ENCODE peak calls at places on chromosomes 7 and 10, in seven cellular contexts. Y, U, H, K, T, G and Z are unnamed samples.

GRCh38 chr7:151940048-151940845 is 16.0 kb upstream of the GALNTL5 start:
- DNase-seq in G (no peak), U (peak; percentile 72), K (peak; percentile 37), T (peak; percentile 68), Y (peak; percentile 39), H (no peak), Z (peak; percentile 40)

GRCh38 chr10:133461841-133462240 is 8.1 kb downstream of the SCART1 start:
- DNase-seq in U (no peak), H (peak; percentile 8), K (no peak), G (no peak), Y (no peak), T (no peak), Z (no peak)

GRCh38 chr10:124262971-124263370 is 155.8 kb downstream of the OAT start:
- DNase-seq in K (no peak), U (peak; percentile 61), T (no peak), H (no peak), G (no peak), Y (no peak), Z (no peak)

GRCh38 chr7:87875151-87876039 is 765 bp downstream of the SLC25A40 start:
- DNase-seq in K (no peak), U (peak; percentile 63), T (no peak), G (peak; percentile 5), Y (peak; percentile 31), H (peak; percentile 17), Z (no peak)

GRCh38 chr10:99276848-99277486 is 41.3 kb upstream of the HPSE2 start:
- DNase-seq in U (no peak), Y (no peak), G (peak; percentile 30), T (peak; percentile 9), H (no peak), K (peak; percentile 10), Z (no peak)

GRCh38 chr7:33423646-33424020 is 294.3 kb downstream of the BBS9 start:
- DNase-seq in G (peak; percentile 15), Y (no peak), T (no peak), H (no peak), U (no peak), K (no peak), Z (no peak)

GRCh38 chr10:61760943-61761824 is 98.5 kb downstream of the CABCOCO1 start:
- DNase-seq in U (no peak), Y (no peak), G (peak; percentile 59), H (no peak), K (peak; percentile 71), T (peak; percentile 60), Z (peak; percentile 59)

GRCh38 chr7:135197906-135198655 is 13.2 kb downstream of the WDR91 start:
- DNase-seq in U (no peak), G (no peak), T (no peak), Y (no peak), K (peak; percentile 55), H (no peak), Z (no peak)

GRCh38 chr10:78953124-78954008 is 115.4 kb upstream of the ZMIZ1 start:
- DNase-seq in Y (peak; percentile 45), K (peak; percentile 24), T (no peak), H (no peak), U (no peak), G (no peak), Z (no peak)

GRCh38 chr10:77664018-77664417 is 26.4 kb upstream of the KCNMA1 start:
- DNase-seq in Y (no peak), K (no peak), T (no peak), G (no peak), U (no peak), H (no peak), Z (no peak)

GRCh38 chr7:54546081-54546985 is 4.2 kb downstream of the VSTM2A start:
- DNase-seq in U (no peak), H (no peak), T (no peak), G (peak; percentile 2), Y (no peak), K (no peak), Z (no peak)

GRCh38 chr7:158452331-158452730 is 135.3 kb downstream of the PTPRN2 start:
- DNase-seq in G (no peak), K (no peak), Y (no peak), H (no peak), T (no peak), U (no peak), Z (no peak)

GRCh38 chr10:50517626-50518025 is 106.1 kb downstream of the SGMS1 start:
- DNase-seq in T (no peak), K (no peak), U (no peak), H (no peak), G (no peak), Y (no peak), Z (no peak)

GRCh38 chr7:142583424-142583823 is 165.8 kb upstream of the PRSS1 start:
- DNase-seq in K (peak; percentile 84), H (no peak), G (peak; percentile 67), U (no peak), Y (no peak), T (peak; percentile 94), Z (peak; percentile 51)

GRCh38 chr7:154794147-154794780 is 208.7 kb downstream of the PAXIP1 start:
- DNase-seq in U (no peak), K (no peak), G (no peak), Y (no peak), H (no peak), T (no peak), Z (no peak)

GRCh38 chr10:13496164-13496563 is 32.6 kb downstream of the BEND7 start:
- DNase-seq in U (no peak), K (no peak), G (no peak), Y (no peak), H (no peak), T (no peak), Z (no peak)

GRCh38 chr7:143188994-143189393 is 5.8 kb downstream of the TAS2R39 start:
- DNase-seq in H (no peak), U (no peak), G (no peak), K (no peak), T (no peak), Y (no peak), Z (no peak)

GRCh38 chr7:14583518-14583917 is 319.0 kb downstream of the DGKB start:
- DNase-seq in Y (no peak), G (no peak), U (no peak), T (no peak), H (no peak), K (no peak), Z (no peak)

GRCh38 chr7:30750574-30751256 is 1.2 kb upstream of the INMT start:
- DNase-seq in Y (peak; percentile 85), H (no peak), G (no peak), K (peak; percentile 99), U (peak; percentile 92), T (peak; percentile 64), Z (peak; percentile 70)

GRCh38 chr7:14825909-14826308 is 76.6 kb downstream of the DGKB start:
- DNase-seq in T (no peak), U (no peak), G (no peak), K (no peak), Y (no peak), H (no peak), Z (no peak)

GRCh38 chr10:112783653-112784426 is 166.2 kb upstream of the TCF7L2 start:
- DNase-seq in T (no peak), H (no peak), K (no peak), Y (peak; percentile 24), G (no peak), U (no peak), Z (no peak)

GRCh38 chr7:132075573-132075972 is 500.7 kb downstream of the PLXNA4 start:
- DNase-seq in U (no peak), G (no peak), Y (no peak), H (no peak), K (no peak), T (no peak), Z (no peak)

GRCh38 chr7:66353547-66353946 is 148.4 kb downstream of the TPST1 start:
- DNase-seq in U (no peak), K (peak; percentile 71), T (no peak), Y (no peak), H (no peak), G (no peak), Z (no peak)

GRCh38 chr7:66356277-66356721 is 151.2 kb downstream of the TPST1 start:
- DNase-seq in U (no peak), K (peak; percentile 34), Y (no peak), H (no peak), G (no peak), T (no peak), Z (no peak)

GRCh38 chr7:66355762-66356161 is 150.6 kb downstream of the TPST1 start:
- DNase-seq in K (no peak), U (no peak), Y (no peak), T (no peak), H (no peak), G (no peak), Z (no peak)

GRCh38 chr7:66359656-66360211 is 154.6 kb downstream of the TPST1 start:
- DNase-seq in Y (no peak), G (no peak), T (no peak), U (peak; percentile 80), K (no peak), H (no peak), Z (no peak)

GRCh38 chr7:66357062-66357461 is 151.9 kb downstream of the TPST1 start:
- DNase-seq in K (no peak), Y (no peak), G (no peak), T (no peak), U (no peak), H (no peak), Z (no peak)
- H3K4me3 ChIP-seq in K (no peak overlapping the region), Y (no peak overlapping the region), G (no peak overlapping the region), T (no peak overlapping the region), U (no peak overlapping the region), H (no peak overlapping the region), Z (no peak overlapping the region)

GRCh38 chr10:71064413-71065118 is 147.8 kb upstream of the UNC5B start:
- DNase-seq in H (no peak), Y (peak; percentile 38), U (no peak), K (no peak), G (no peak), T (no peak), Z (no peak)
- TF ChIP-seq CTCF in H (no peak), Y (peak; percentile 24), U (no peak), K (no peak), G (no peak), T (no peak), Z (no peak)

GRCh38 chr7:93594250-93594649 is 19.7 kb upstream of the CALCR start:
- DNase-seq in U (no peak), T (no peak), G (no peak), H (no peak), K (no peak), Y (no peak), Z (no peak)

GRCh38 chr7:93592588-93593266 is 18.2 kb upstream of the CALCR start:
- DNase-seq in K (no peak), Y (no peak), U (no peak), G (no peak), H (no peak), T (no peak), Z (no peak)
- H3K4me3 ChIP-seq in K (no peak overlapping the region), Y (no peak overlapping the region), U (no peak overlapping the region), G (no peak overlapping the region), H (no peak overlapping the region), T (no peak overlapping the region), Z (no peak overlapping the region)

DNA sequence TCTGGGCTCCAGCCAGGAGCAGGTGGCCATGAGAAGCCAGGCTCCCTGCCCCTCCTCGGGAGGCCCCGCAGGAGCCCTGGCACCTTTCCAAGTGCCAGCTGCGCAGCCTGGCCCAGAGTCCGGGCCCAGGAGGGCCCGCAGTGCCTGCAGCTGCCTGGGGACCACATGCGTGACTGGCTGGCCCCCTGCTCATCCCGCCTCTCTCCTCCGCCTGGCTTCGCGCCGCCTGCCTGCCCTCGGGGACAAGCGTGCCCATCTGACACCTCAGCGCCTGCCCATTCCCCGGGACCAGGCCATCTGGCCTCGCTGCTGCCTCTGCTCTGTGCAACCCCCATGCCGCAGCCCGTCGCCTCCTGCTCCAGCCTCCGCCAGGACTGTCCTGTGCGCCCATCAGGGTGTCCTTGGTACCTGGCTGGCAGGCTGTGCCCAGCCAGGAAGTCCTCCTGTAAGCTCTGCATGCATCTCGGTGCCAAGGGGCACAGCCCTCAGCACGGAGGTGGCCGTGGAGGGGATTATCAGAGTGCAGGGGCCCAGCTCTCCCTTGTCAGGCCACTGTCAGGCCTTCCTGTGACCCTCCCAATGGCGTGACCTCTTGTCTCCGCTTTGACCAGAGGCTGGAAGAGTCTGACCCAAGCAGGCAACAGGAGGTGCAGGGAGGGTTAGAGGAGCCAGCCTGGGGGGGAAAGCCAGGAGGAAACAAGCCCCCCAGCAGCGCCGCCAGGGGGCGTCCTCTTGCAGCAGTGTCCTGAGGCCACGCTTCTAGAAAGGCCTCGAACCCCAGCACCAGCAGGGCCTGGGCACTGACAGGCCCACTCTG is 50.5 kb downstream of the TMEM209 start:
- DNase-seq in H (peak; percentile 14), T (no peak), G (no peak), K (no peak), Y (no peak), U (no peak), Z (no peak)
- TF ChIP-seq CTCF in H (no peak), T (peak; percentile 58), G (peak; percentile 25), K (peak; percentile 22), Y (no peak), U (no peak), Z (peak; percentile 29)